ENCODE peak calls at places on chromosomes 3 and 15, in eight cellular contexts. S is SK-N-SH, G is HepG2, B is GM12878, Y is endothelial cell of umbilical vein, X is H1, Z is K562, D is HCT116. P is an unnamed sample.

GRCh38 chr3:69161587-69162196 is 39.3 kb upstream of the LMOD3 start:
- DNase-seq in S (peak; percentile 51), G (peak; percentile 43), B (peak; percentile 25), Y (peak; percentile 65), X (no peak), Z (peak; percentile 50), D (peak; percentile 41), P (peak; percentile 68)

GRCh38 chr3:66656608-66657007 is 155.8 kb upstream of the LRIG1 start:
- DNase-seq in S (no peak), G (peak; percentile 3), B (no peak), Y (no peak), X (no peak), Z (no peak), D (no peak), P (no peak)

GRCh38 chr15:36332301-36332700 is 247.1 kb upstream of the CDIN1 start:
- DNase-seq in S (no peak), G (no peak), B (no peak), Y (no peak), X (no peak), Z (no peak), D (no peak), P (no peak)

GRCh38 chr15:83288381-83288801 is 3.9 kb upstream of the BNC1 start:
- DNase-seq in S (no peak), G (no peak), B (no peak), Y (no peak), X (peak; percentile 57), Z (no peak), D (no peak), P (peak; percentile 41)

GRCh38 chr15:55573224-55573623 is 14.9 kb downstream of the PYGO1 start:
- DNase-seq in S (no peak), G (no peak), B (no peak), Y (no peak), X (no peak), Z (no peak), D (no peak), P (no peak)

GRCh38 chr3:194548346-194549321 is 61.8 kb upstream of the ATP13A3 start:
- DNase-seq in S (no peak), G (no peak), B (no peak), Y (peak; percentile 86), X (no peak), Z (no peak), D (no peak), P (no peak)

GRCh38 chr15:41993447-41994170 is 21.3 kb upstream of the EHD4 start:
- DNase-seq in S (no peak), G (no peak), B (no peak), Y (peak; percentile 41), X (no peak), Z (no peak), D (no peak), P (no peak)

GRCh38 chr3:153356908-153357307 is 194.9 kb downstream of the RAP2B start:
- DNase-seq in S (no peak), G (no peak), B (no peak), Y (no peak), X (no peak), Z (no peak), D (no peak), P (no peak)

GRCh38 chr3:82672966-82673365 is 911.5 kb upstream of the GBE1 start:
- DNase-seq in S (no peak), G (no peak), B (no peak), Y (no peak), X (no peak), Z (no peak), D (no peak), P (no peak)

GRCh38 chr3:55807210-55807609 is 320.1 kb upstream of the WNT5A start:
- DNase-seq in S (no peak), G (no peak), B (no peak), Y (no peak), X (no peak), Z (no peak), D (no peak), P (no peak)

GRCh38 chr3:127688416-127689265 is 15.9 kb downstream of the ABTB1 start:
- DNase-seq in S (no peak), G (no peak), B (no peak), Y (no peak), X (no peak), Z (no peak), D (no peak), P (no peak)

GRCh38 chr15:98966036-98966787 is 41.4 kb downstream of the PGPEP1L start:
- DNase-seq in S (no peak), G (no peak), B (no peak), Y (no peak), X (no peak), Z (no peak), D (no peak), P (no peak)

GRCh38 chr15:46442901-46443590 is 808.2 kb downstream of the SQOR start:
- DNase-seq in S (no peak), G (no peak), B (no peak), Y (no peak), X (no peak), Z (no peak), D (no peak), P (no peak)

GRCh38 chr3:6644070-6644929 is 216.6 kb upstream of the GRM7 start:
- DNase-seq in S (no peak), G (no peak), B (peak; percentile 25), Y (no peak), X (no peak), Z (no peak), D (no peak), P (no peak)

GRCh38 chr3:192916455-192917257 is 1.0 kb downstream of the MB21D2 start:
- DNase-seq in S (peak; percentile 68), G (peak; percentile 24), B (no peak), Y (peak; percentile 73), X (peak; percentile 75), Z (peak; percentile 11), D (no peak), P (peak; percentile 93)
- TF ChIP-seq POLR2AphosphoS5 in S (no peak), G (no peak), B (no peak), Y (no peak), X (no peak), Z (no peak), D (no peak), P (peak; percentile 69)

GRCh38 chr15:40565333-40566238 is 744 bp upstream of the CCDC32 start:
- DNase-seq in S (no peak), G (peak; percentile 31), B (no peak), Y (no peak), X (no peak), Z (no peak), D (no peak), P (no peak)
- H3K4me3 ChIP-seq in S (peak overlapping the region; percentile 87), G (peak overlapping the region; percentile 94), B (peak overlapping the region; percentile 82), Y (no peak overlapping the region), X (peak overlapping the region; percentile 18), Z (peak overlapping the region; percentile 70), D (peak overlapping the region; percentile 87), P (peak overlapping the region; percentile 39)

GRCh38 chr15:59026207-59026606 is 38.7 kb downstream of the RNF111 start:
- DNase-seq in S (no peak), G (no peak), B (no peak), Y (no peak), X (no peak), Z (no peak), D (no peak), P (no peak)
- H3K79me2 ChIP-seq in S (peaks cover 84% of the 10 kb centered on the region), G (peaks cover 5% of the 10 kb centered on the region), B (peaks cover 8% of the 10 kb centered on the region), Y (peaks cover 42% of the 10 kb centered on the region), X (no peaks in the 10 kb centered on the region), Z (peaks cover 67% of the 10 kb centered on the region), D (peaks cover 65% of the 10 kb centered on the region), P (peaks cover 71% of the 10 kb centered on the region)

GRCh38 chr3:196673632-196674031 is 34.1 kb downstream of the NRROS start:
- DNase-seq in S (no peak), G (no peak), B (no peak), Y (no peak), X (no peak), Z (no peak), D (no peak), P (no peak)
- TF ChIP-seq POLR2AphosphoS5 in S (no peak), G (no peak), B (no peak), Y (no peak), X (no peak), Z (no peak), D (no peak), P (no peak)

GRCh38 chr3:196189608-196190347 is 21.4 kb downstream of the ZDHHC19 start:
- DNase-seq in S (peak; percentile 4), G (no peak), B (no peak), Y (no peak), X (no peak), Z (no peak), D (no peak), P (no peak)

GRCh38 chr3:196184881-196185280 is 26.3 kb downstream of the ZDHHC19 start:
- DNase-seq in S (peak; percentile 10), G (no peak), B (no peak), Y (no peak), X (no peak), Z (no peak), D (no peak), P (no peak)

GRCh38 chr3:196181127-196181546 is 30.1 kb downstream of the ZDHHC19 start:
- DNase-seq in S (peak; percentile 8), G (no peak), B (no peak), Y (no peak), X (no peak), Z (peak; percentile 13), D (no peak), P (no peak)

GRCh38 chr3:196192036-196193001 is 18.9 kb downstream of the ZDHHC19 start:
- DNase-seq in S (peak; percentile 13), G (peak; percentile 35), B (peak; percentile 74), Y (no peak), X (no peak), Z (peak; percentile 65), D (no peak), P (peak; percentile 68)

DNA sequence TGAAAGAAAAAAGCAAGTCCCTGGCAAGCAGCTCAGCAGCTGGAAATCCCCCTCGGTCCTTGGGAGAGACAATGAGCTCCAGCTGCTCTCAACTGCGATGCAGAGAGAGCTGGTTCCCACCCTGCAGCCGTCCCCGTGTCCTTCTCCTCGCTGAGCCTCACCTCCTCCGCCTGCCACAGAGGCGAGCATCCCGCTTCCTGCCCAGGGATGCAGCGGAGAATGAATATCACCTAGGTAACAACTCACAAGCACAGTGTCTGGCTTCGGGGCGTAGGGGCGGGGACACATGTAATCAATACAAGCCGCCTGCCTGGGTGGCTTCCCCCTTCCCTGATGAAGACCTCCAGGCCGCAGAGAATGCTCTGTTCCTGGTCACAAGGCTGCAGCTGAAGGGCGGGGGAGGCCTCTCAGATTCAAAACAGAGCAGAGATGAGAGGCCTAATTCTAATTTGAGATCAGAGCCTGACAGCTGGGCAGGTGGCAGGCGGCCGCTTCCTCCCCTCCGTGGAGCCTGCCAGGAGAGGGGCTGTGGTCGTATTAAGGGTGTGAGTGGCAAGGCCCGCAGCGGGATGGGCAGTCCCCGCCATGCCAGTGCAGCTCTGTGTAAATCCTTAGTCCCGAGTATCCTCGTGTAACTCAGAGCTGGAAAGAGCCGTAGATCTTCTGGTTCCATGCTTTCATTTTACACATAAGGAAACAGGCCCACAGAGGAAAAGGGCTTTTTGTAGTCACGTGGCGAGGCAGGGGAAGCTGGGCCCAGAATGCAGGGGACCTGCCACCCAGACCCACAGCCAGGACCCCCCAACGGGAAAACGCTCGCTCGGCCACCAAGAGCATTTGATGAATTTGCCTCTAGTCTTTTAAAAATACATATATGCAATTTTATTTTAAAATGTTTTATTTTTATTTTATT is 24.3 kb downstream of the ZDHHC19 start:
- DNase-seq in S (peak; percentile 83), G (no peak), B (peak; percentile 64), Y (no peak), X (peak; percentile 72), Z (no peak), D (no peak), P (peak; percentile 94)
- H3K4me3 ChIP-seq in S (no peak overlapping the region), G (no peak overlapping the region), B (peak overlapping the region; percentile 66), Y (no peak overlapping the region), X (no peak overlapping the region), Z (no peak overlapping the region), D (no peak overlapping the region), P (peak overlapping the region; percentile 27)

P was measured in GM23338.